ENCODE peak calls at places on chromosomes 16 and 17, in four cellular contexts. O is H1, G is K562, T is HepG2. A is an unnamed sample.

GRCh38 chr17:3724373-3725077 is 822 bp downstream of the HASPIN start:
- DNase-seq in G (no peak), O (no peak), T (no peak), A (peak)

GRCh38 chr16:54928421-54929089 is 2.1 kb upstream of the IRX5 start:
- DNase-seq in O (no peak), T (no peak), G (peak), A (peak)

GRCh38 chr16:29811896-29812665 is at the start of gene PRRT2:
- DNase-seq in O (no peak), G (peak), T (no peak), A (peak)

GRCh38 chr17:37386462-37386861 is 10.7 kb downstream of the C17orf78 start:
- DNase-seq in G (peak), T (no peak), O (no peak), A (no peak)

GRCh38 chr16:71929048-71929447 is 33.7 kb downstream of the IST1 start:
- DNase-seq in G (no peak), T (no peak), O (no peak), A (peak)

GRCh38 chr17:57256708-57257112 is 387 bp downstream of the MSI2 start:
- DNase-seq in O (no peak), G (peak), T (no peak), A (peak)

GRCh38 chr16:65235339-65236177 is 113.7 kb upstream of the CDH11 start:
- DNase-seq in O (no peak), T (no peak), G (no peak), A (no peak)

GRCh38 chr16:80569440-80570105 is 28.8 kb downstream of the DYNLRB2 start:
- DNase-seq in G (peak), O (no peak), T (no peak), A (peak)

GRCh38 chr16:30028438-30029093 is 2.5 kb downstream of the TLCD3B start:
- DNase-seq in O (no peak), T (no peak), G (peak), A (no peak)

GRCh38 chr17:15946611-15947120 is 1.7 kb downstream of the ADORA2B start:
- DNase-seq in T (no peak), O (no peak), G (no peak), A (peak)
- TF ChIP-seq JUN in T (no peak), O (no peak), G (no peak), A (no peak)

DNA sequence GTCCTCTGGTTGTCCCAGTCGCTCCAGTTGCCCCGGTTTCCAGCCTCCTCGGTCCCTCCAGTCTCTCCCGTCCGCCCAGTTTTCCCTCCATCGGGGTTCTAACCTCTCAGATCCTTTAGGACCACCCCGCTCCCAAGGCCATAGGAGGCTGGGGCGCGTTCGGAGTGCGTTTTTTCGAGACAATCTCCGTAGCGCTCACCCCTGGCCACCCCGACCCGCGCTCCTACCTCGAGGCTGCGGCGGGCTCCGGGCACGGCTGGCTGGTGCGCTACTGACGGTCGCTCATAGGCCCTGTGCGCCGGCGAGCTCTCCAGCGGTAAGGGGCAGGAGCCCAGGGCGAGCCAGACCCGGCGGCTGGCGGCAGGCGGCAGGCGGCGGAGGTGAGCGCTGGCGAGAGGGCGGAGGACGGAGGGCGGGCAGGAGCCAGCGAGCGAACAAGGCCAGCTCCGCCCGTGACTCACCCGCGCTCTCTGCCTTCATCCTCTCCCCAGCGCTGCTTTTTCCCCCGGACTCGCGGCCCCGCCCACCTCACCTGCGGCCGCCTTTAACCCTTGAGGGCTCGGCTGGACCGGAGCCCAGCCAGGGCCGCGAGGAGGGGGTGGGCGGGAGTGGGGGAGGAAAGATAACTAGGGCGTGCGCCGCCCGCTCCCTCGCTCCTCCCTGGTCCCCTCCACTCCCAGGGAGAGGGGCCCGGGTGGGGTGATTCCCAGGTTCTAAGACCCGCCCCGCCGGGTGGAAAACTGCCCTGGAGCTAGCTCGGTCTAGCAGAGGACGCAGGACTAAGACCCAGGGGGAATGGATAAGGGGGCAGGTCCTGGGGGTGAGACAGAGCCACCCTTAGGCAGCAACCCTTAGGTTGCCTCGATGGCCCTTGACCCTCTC is at the start of gene SP6:
- DNase-seq in T (peak), G (peak), O (no peak), A (peak)
- H2AFZ ChIP-seq in T (no peak), G (peak), O (no peak), A (peak)

GRCh38 chr17:10762037-10762436 is 32.2 kb upstream of the TMEM220 start:
- DNase-seq in O (no peak), T (no peak), G (no peak), A (no peak)
- TF ChIP-seq CTCF in O (no peak), T (no peak), G (no peak), A (no peak)

GRCh38 chr16:49373504-49373903 is at the start of gene C16orf78:
- DNase-seq in O (no peak), G (no peak), T (no peak), A (no peak)
- TF ChIP-seq JUN in O (no peak), G (no peak), T (no peak), A (no peak)

DNA sequence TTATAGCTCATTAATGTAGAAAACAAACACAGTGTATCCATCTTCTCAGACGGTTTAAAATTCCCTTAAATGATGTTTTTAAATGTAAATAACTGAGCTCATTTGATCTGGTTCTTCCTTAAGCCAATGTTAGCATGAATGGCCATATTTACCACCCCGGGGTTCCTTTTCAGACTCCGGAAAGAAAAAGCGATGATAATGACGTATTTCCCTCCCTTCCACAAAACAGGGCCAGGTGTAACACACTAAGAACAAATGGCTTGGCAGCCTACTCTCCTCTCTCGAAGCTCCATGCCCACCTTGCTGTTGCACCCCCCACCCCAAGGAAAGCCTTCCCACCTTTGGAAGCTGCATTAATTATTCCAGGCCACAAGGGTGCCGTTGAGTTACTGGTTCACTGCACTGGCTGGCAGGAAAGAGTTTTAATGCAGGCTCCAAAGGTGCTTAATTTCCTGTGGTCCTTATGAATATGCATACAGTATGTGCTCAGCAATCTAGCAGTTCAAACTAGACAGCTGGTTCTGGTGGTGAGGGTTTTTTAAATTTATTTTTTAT is 378.9 kb downstream of the WWOX start:
- DNase-seq in G (peak), T (no peak), O (peak), A (no peak)
- H2AFZ ChIP-seq in G (no peak), T (no peak), O (no peak), A (no peak)

DNA sequence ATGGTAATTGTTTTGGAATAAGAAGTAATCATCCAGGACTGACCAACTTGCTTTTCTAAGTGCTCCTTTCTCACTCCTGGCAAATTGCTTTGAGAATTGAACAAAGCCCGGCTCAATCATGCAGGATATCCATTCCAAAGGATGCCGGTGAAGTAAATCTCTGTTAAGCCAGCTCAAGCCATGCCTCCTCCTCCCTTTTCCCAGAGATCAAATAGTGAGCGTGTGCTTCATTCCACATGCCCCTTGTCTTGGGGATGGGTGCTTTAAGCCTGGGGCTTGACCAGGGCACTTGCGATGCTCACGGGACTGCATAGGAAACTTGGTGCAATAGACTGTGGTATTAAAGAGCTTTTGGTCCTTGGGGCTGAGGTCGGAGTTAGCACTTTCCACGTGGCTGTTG is 90.7 kb downstream of the UTP18 start:
- DNase-seq in O (no peak), T (no peak), G (no peak), A (no peak)
- TF ChIP-seq CTCF in O (no peak), T (no peak), G (no peak), A (no peak)

GRCh38 chr16:31067342-31067741 is 6.7 kb downstream of the ZNF668 start:
- DNase-seq in O (no peak), G (no peak), T (no peak), A (no peak)

GRCh38 chr16:31063843-31064611 is 10.0 kb downstream of the ZNF668 start:
- DNase-seq in T (no peak), O (no peak), G (no peak), A (no peak)

GRCh38 chr16:31063495-31063842 is 10.6 kb downstream of the ZNF668 start:
- DNase-seq in O (no peak), G (no peak), T (no peak), A (no peak)

GRCh38 chr16:31061813-31062440 is 12.1 kb downstream of the ZNF668 start:
- DNase-seq in G (no peak), T (no peak), O (no peak), A (no peak)

DNA sequence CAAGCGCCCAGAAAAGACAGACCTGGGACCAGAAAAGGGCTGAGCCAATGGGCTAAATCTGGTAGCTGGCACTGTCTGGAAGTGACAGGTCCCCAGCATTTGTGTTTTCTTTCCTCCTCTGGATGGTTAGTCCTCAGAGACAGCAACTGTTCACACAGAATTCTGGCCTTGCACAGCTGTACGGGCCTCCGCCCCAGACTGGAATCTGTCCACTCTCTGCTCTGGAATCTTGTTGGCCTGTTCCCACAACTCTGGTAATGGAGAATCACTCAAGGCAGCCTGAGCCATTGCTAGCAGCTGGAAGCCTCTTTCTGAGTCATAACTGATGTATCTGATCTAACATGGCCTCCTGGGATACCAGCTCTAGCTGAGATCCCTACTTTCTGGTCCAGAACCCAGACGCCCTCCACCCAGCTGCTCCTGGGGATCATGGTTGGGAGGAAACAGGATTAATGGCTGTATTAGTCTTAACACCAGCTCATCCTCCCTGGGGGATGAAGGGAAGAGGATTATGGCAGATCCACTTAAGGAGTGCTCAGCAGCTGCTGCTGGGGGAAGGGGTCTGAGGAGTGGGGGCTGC is 9.1 kb downstream of the ZNF668 start:
- DNase-seq in T (no peak), O (no peak), G (no peak), A (peak)
- TF ChIP-seq JUN in T (no peak), O (no peak), G (no peak), A (no peak)

GRCh38 chr17:71447644-71448043 is 673.2 kb upstream of the SOX9 start:
- DNase-seq in T (no peak), G (no peak), O (no peak), A (no peak)
- H2AFZ ChIP-seq in T (no peak), G (no peak), O (no peak), A (no peak)

GRCh38 chr17:59545942-59546341 is 19.5 kb upstream of the DHX40 start:
- DNase-seq in O (no peak), G (no peak), T (no peak), A (no peak)
- TF ChIP-seq CTCF in O (no peak), G (no peak), T (no peak), A (no peak)

DNA sequence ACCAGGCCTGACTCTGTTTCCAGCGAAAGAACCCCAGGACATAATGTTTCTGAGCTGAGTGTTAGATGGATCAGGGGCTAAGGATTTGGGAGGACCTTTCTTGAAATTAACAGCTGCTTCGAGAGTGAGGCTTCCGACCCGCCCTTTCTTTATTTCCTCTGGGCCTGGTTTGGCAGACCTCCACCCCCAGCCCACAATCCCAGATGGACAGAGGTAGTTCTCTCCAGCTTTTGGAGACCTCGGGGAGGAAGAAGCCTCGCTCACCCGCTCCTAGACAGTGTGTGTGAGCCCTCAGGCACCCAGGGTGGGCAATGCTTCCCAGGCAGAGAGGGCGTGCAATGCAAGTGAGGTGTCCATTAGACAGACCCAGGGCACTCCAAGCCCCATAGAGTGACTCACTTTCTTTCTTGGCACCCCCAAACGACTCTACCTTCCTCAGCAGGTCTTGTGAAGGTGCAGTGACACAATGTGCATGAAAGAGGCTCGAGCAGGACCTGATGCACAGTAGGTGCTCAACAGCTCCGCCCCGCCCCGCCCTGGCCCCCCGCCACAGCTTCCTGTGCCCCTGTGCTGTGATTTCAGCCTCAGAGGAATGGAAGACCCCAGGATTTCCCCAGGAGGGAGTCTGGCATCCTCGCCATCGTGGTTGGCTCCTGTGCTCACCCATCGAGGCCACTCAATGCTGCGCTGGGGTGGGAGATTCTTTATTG is 50.7 kb upstream of the TOB1 start:
- DNase-seq in O (no peak), T (no peak), G (no peak), A (no peak)
- TF ChIP-seq JUN in O (no peak), T (no peak), G (no peak), A (no peak)

A was measured in endothelial cell of umbilical vein.